ENCODE peak calls at places on chromosomes 5 and 9, in nine cellular contexts. M is hypothalamus; A is amniotic stem cell; T is ovary; Z is erythroblast; L is AG08395; N is aorta; F is CD4-positive, alpha-beta T cell; I is GM20000. R is an unnamed sample.

GRCh38 chr9:110767559-110768063 is 99.0 kb downstream of the MUSK start:
- DNase-seq in M (no peak), A (no peak), T (peak; percentile 68), Z (peak; percentile 7), L (peak; percentile 35), N (peak; percentile 57), F (no peak), I (no peak), R (peak; percentile 85)

GRCh38 chr5:74027732-74028338 is 401.8 kb downstream of the ARHGEF28 start:
- DNase-seq in M (no peak), A (no peak), T (no peak), Z (no peak), L (no peak), N (no peak), F (no peak), I (no peak), R (no peak)

GRCh38 chr5:14580037-14581034 is 1.3 kb upstream of the OTULINL start:
- DNase-seq in M (no peak), A (no peak), T (no peak), Z (no peak), L (peak; percentile 38), N (no peak), F (no peak), I (no peak), R (no peak)

GRCh38 chr5:82339744-82340143 is 61.6 kb upstream of the RPS23 start:
- DNase-seq in M (no peak), A (no peak), T (no peak), Z (no peak), L (no peak), N (no peak), F (no peak), I (no peak), R (no peak)

GRCh38 chr9:14346301-14346721 is 32.4 kb upstream of the NFIB start:
- DNase-seq in M (peak; percentile 19), A (no peak), T (no peak), Z (no peak), L (no peak), N (no peak), F (no peak), I (peak; percentile 8), R (peak; percentile 88)

GRCh38 chr5:10828241-10828640 is 67.2 kb upstream of the DAP start:
- DNase-seq in M (no peak), A (peak; percentile 13), T (no peak), Z (no peak), L (peak; percentile 21), N (no peak), F (no peak), I (no peak), R (no peak)

GRCh38 chr9:34377402-34377741 is 674 bp upstream of the MYORG start:
- DNase-seq in M (no peak), A (no peak), T (no peak), Z (peak; percentile 41), L (no peak), N (peak; percentile 80), F (no peak), I (no peak), R (peak; percentile 61)

GRCh38 chr5:138696501-138696900 is 56.7 kb upstream of the CTNNA1 start:
- DNase-seq in M (no peak), A (peak; percentile 51), T (no peak), Z (no peak), L (peak; percentile 21), N (no peak), F (no peak), I (no peak), R (no peak)

GRCh38 chr9:137077010-137077747 is at the start of gene UAP1L1:
- DNase-seq in M (peak; percentile 69), A (no peak), T (no peak), Z (peak; percentile 74), L (peak; percentile 86), N (peak; percentile 88), F (peak; percentile 48), I (peak; percentile 92), R (peak; percentile 93)

GRCh38 chr5:125227333-125228075 is 481.1 kb upstream of the ZNF608 start:
- DNase-seq in M (no peak), A (no peak), T (no peak), Z (no peak), L (peak; percentile 4), N (no peak), F (no peak), I (no peak), R (no peak)

GRCh38 chr9:109868222-109868621 is 88.2 kb downstream of the PALM2AKAP2 start:
- DNase-seq in M (no peak), A (no peak), T (no peak), Z (no peak), L (peak; percentile 31), N (no peak), F (no peak), I (no peak), R (no peak)

GRCh38 chr9:106962615-106963363 is 99.8 kb downstream of the ZNF462 start:
- DNase-seq in M (no peak), A (no peak), T (no peak), Z (no peak), L (no peak), N (no peak), F (no peak), I (no peak), R (no peak)

GRCh38 chr9:83599071-83599470 is 23.9 kb upstream of the IDNK start:
- DNase-seq in M (no peak), A (no peak), T (no peak), Z (no peak), L (no peak), N (no peak), F (no peak), I (no peak), R (no peak)

GRCh38 chr5:73938280-73938937 is 312.4 kb downstream of the ARHGEF28 start:
- DNase-seq in M (no peak), A (peak; percentile 65), T (no peak), Z (no peak), L (peak; percentile 91), N (no peak), F (no peak), I (no peak), R (no peak)

GRCh38 chr5:145245354-145245753 is 589.8 kb downstream of the PRELID2 start:
- DNase-seq in M (no peak), A (no peak), T (no peak), Z (no peak), L (no peak), N (no peak), F (no peak), I (no peak), R (no peak)

GRCh38 chr5:14035859-14036440 is 91.5 kb upstream of the DNAH5 start:
- DNase-seq in M (no peak), A (peak; percentile 99), T (no peak), Z (no peak), L (peak; percentile 94), N (no peak), F (no peak), I (peak; percentile 32), R (no peak)

GRCh38 chr5:91288117-91288516 is 95.0 kb downstream of the ARRDC3 start:
- DNase-seq in M (no peak), A (no peak), T (no peak), Z (no peak), L (peak; percentile 25), N (no peak), F (no peak), I (no peak), R (no peak)

R was measured in right cardiac atrium.